ENCODE peak calls at places on chromosomes 12 and 14, in ten cellular contexts. M is transverse colon, F is ovary, E is HepG2, X is sigmoid colon, K is SK-N-SH, Q is stomach, J is suprapubic skin, Y is GM12878, T is tibial nerve. A is an unnamed sample. For H3K36me3, the result is how much of the 10 kb centered on the place peaks cover.

GRCh38 chr14:68291820-68292219 is 472.2 kb downstream of the RAD51B start:
- DNase-seq in F (no peak), M (no peak), T (no peak), K (no peak), E (peak), X (no peak), J (no peak), Y (no peak), Q (no peak), A (no peak)

GRCh38 chr12:64181504-64182291 is 40.4 kb downstream of the KICS2 start:
- DNase-seq in K (peak), M (peak), Q (peak), Y (no peak), J (no peak), X (peak), E (peak), F (peak), T (peak), A (peak)

GRCh38 chr12:120224304-120225199 is 23.6 kb upstream of the RPLP0 start:
- DNase-seq in T (no peak), E (no peak), J (peak), K (peak), M (peak), X (peak), F (no peak), Q (peak), Y (no peak), A (peak)

GRCh38 chr12:131001493-131001892 is 47.8 kb downstream of the ADGRD1 start:
- DNase-seq in K (no peak), Q (no peak), X (no peak), F (no peak), T (no peak), Y (no peak), E (no peak), J (no peak), M (no peak), A (peak)

GRCh38 chr12:119328111-119328510 is 6.4 kb upstream of the CCDC60 start:
- DNase-seq in T (no peak), Q (no peak), Y (no peak), F (no peak), M (peak), K (peak), J (no peak), X (peak), E (peak), A (no peak)

GRCh38 chr12:112015938-112016337 is 2.7 kb downstream of the ERP29 start:
- DNase-seq in F (no peak), T (no peak), J (no peak), Q (no peak), E (no peak), X (no peak), K (no peak), M (no peak), Y (no peak), A (no peak)

GRCh38 chr12:67716817-67717216 is 68.3 kb downstream of the DYRK2 start:
- DNase-seq in F (no peak), J (no peak), M (no peak), K (no peak), Y (no peak), E (peak), X (no peak), T (no peak), Q (no peak), A (no peak)

GRCh38 chr12:93243689-93244513 is 133.8 kb upstream of the NUDT4 start:
- DNase-seq in K (peak), E (peak), F (no peak), X (peak), M (peak), J (no peak), Y (peak), T (no peak), Q (no peak), A (peak)

GRCh38 chr12:81976661-81977060 is 217.5 kb upstream of the PPFIA2 start:
- DNase-seq in X (no peak), Q (no peak), T (no peak), Y (no peak), K (no peak), E (no peak), J (no peak), M (no peak), F (no peak), A (no peak)

GRCh38 chr14:88986146-88986841 is 161.8 kb downstream of the TTC8 start:
- DNase-seq in M (no peak), K (peak), Q (no peak), J (no peak), E (no peak), F (peak), T (no peak), X (no peak), Y (no peak), A (no peak)

GRCh38 chr14:98959410-98959809 is 312.6 kb downstream of the BCL11B start:
- DNase-seq in E (no peak), K (no peak), X (peak), Q (no peak), J (no peak), M (no peak), T (no peak), F (no peak), Y (no peak), A (no peak)

GRCh38 chr12:38905480-38906351 is at the start of gene CPNE8:
- DNase-seq in M (peak), E (no peak), X (peak), F (peak), Y (peak), T (peak), Q (peak), J (peak), K (peak), A (peak)

GRCh38 chr12:50597200-50598195 is 92.7 kb downstream of the DIP2B start:
- DNase-seq in J (no peak), M (no peak), Y (peak), K (no peak), Q (peak), X (no peak), F (no peak), T (no peak), E (no peak), A (no peak)

GRCh38 chr12:5480218-5480952 is 48.5 kb downstream of the NTF3 start:
- DNase-seq in F (no peak), X (no peak), M (no peak), Y (no peak), J (no peak), T (no peak), K (no peak), Q (no peak), E (no peak), A (peak)

GRCh38 chr12:132572106-132572505 is 38.3 kb downstream of the LRCOL1 start:
- DNase-seq in Q (peak), F (no peak), E (no peak), Y (no peak), X (no peak), J (no peak), K (no peak), T (no peak), M (no peak), A (peak)
- H3K36me3 ChIP-seq in Q (half or more), F (under half), E (under half), Y (under half), X (half or more), J (half or more), K (half or more), T (under half), M (under half), A (under half)

GRCh38 chr14:100736269-100737180 is 9.8 kb downstream of the DLK1 start:
- DNase-seq in T (no peak), F (no peak), Y (no peak), Q (no peak), X (peak), K (peak), M (no peak), J (peak), E (no peak), A (peak)

GRCh38 chr14:100733152-100733850 is 6.6 kb downstream of the DLK1 start:
- DNase-seq in J (no peak), T (no peak), Q (no peak), M (no peak), E (no peak), Y (no peak), F (no peak), K (peak), X (peak), A (no peak)

GRCh38 chr14:100734031-100734990 is 7.6 kb downstream of the DLK1 start:
- DNase-seq in X (peak), M (no peak), Q (no peak), T (no peak), E (no peak), F (no peak), Y (no peak), K (peak), J (no peak), A (no peak)

GRCh38 chr14:100737526-100737925 is 10.8 kb downstream of the DLK1 start:
- DNase-seq in F (no peak), T (peak), K (peak), M (no peak), Y (no peak), J (peak), E (no peak), X (peak), Q (no peak), A (peak)

DNA sequence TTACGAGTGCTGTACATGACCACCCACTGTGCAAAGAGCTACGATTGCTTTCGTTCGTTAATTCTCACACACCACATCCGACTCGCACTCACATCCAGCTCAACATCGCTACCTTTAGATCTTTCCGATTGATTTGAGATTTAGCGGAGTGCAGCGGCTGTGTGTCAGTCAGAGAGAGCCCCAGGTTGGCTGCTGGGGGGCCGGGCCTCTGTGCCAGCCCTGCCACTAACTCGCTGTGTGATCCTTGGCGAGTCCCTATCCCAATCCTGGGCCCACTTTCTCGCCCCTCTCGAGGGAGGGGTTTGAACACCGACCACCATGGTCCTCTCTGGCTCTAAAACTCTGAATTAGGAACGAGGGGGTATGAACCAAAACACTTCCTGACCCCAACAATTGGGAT is 8.6 kb downstream of the DLK1 start:
- DNase-seq in F (no peak), Y (no peak), K (peak), M (no peak), E (no peak), Q (no peak), J (peak), X (peak), T (no peak), A (no peak)
- TF ChIP-seq EP300 in F (no peak), Y (no peak), K (no peak), M (no peak), E (no peak), Q (no peak), J (no peak), X (no peak), T (no peak), A (no peak)

GRCh38 chr14:95125951-95126350 is 31.4 kb downstream of the DICER1 start:
- DNase-seq in E (no peak), Y (no peak), F (no peak), X (no peak), T (no peak), Q (no peak), K (no peak), M (no peak), J (no peak), A (no peak)

GRCh38 chr14:95125156-95125555 is 32.2 kb downstream of the DICER1 start:
- DNase-seq in J (no peak), K (no peak), M (no peak), X (no peak), F (no peak), Y (no peak), E (no peak), T (no peak), Q (no peak), A (no peak)

GRCh38 chr14:95127531-95127911 is 29.8 kb downstream of the DICER1 start:
- DNase-seq in K (no peak), E (no peak), T (no peak), M (no peak), Q (no peak), Y (no peak), F (no peak), X (no peak), J (no peak), A (no peak)

GRCh38 chr14:95128140-95128539 is 29.2 kb downstream of the DICER1 start:
- DNase-seq in X (no peak), E (no peak), K (no peak), T (no peak), Q (no peak), M (no peak), J (no peak), F (no peak), Y (no peak), A (peak)

DNA sequence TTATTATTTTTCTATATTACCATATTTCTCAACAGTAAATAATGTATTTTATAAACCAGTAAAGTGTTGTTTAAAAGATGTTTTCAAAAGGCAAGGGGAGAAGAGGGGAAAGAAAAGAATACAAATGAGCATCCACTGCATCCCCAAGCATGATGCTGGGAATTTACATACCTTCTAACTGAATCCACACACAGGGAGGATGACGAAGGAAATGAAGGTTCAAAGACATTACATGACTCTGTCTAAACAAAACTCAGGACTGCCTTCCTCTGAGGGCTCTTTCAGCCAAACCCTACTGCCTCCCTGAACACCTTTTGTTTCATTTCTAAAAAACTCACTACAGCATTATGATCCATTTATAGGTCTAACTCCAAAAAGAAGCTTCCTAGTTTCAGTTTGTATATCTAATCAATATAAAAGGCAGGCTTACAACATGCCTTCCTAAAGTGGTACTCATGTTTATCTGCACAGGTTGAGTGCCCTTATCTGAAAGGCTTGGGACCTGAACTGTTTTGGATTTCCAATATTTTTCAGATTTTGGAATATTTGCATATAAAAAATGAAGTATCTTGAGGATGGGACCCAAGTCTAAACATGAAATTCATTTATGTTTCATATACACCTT is 30.3 kb downstream of the DICER1 start:
- DNase-seq in T (no peak), K (no peak), Q (no peak), F (no peak), E (no peak), J (no peak), X (no peak), M (no peak), Y (no peak), A (no peak)
- H3K36me3 ChIP-seq in T (under half), K (half or more), Q (half or more), F (under half), E (under half), J (under half), X (half or more), M (under half), Y (under half), A (under half)

GRCh38 chr12:66269142-66269541 is 33.2 kb upstream of the HELB start:
- DNase-seq in K (no peak), M (no peak), F (no peak), T (no peak), X (no peak), J (no peak), Y (no peak), Q (no peak), E (no peak), A (no peak)

GRCh38 chr12:66270613-66271012 is 31.7 kb upstream of the HELB start:
- DNase-seq in E (no peak), Y (no peak), F (no peak), J (no peak), T (no peak), X (no peak), M (no peak), K (no peak), Q (no peak), A (no peak)

GRCh38 chr12:66272650-66273049 is 29.6 kb upstream of the HELB start:
- DNase-seq in T (no peak), X (no peak), K (no peak), E (no peak), Y (no peak), Q (no peak), F (no peak), M (no peak), J (no peak), A (no peak)

GRCh38 chr12:66268562-66268961 is 33.7 kb upstream of the HELB start:
- DNase-seq in F (no peak), K (no peak), J (no peak), E (no peak), Y (peak), T (no peak), Q (no peak), M (no peak), X (no peak), A (no peak)

DNA sequence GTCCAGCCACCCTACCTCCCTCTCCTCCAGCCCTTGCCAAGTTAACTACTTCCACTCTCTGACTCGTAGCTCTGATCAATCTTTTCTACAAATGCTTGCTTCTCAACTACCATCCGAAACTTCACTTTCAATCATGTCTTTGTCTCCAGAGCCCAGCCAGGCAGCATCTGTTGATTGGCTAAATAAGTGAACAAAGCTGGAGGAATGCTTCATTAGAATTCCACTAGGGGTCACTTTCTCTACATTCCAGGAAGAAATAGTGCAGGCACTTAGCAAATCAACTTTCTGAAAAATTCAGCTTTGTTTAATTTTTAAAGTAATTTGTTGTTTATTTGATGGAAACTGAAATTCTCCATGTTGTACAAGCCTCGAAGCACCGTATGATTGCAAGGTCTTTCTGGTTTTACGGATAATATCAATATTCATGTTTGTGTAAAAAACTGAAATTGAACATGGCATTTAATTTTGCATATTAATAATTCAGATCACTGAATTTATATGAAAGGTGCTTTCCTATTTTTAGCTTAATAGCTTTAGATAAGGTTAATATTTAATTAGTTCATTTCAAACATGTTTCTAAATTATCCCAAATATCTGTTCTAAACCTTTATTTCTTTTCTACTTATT is 32.4 kb upstream of the HELB start:
- DNase-seq in J (no peak), K (peak), M (no peak), X (no peak), Q (no peak), Y (peak), E (peak), F (no peak), T (no peak), A (no peak)
- TF ChIP-seq EP300 in J (no peak), K (no peak), M (no peak), X (no peak), Q (no peak), Y (no peak), E (no peak), F (no peak), T (no peak), A (no peak)

DNA sequence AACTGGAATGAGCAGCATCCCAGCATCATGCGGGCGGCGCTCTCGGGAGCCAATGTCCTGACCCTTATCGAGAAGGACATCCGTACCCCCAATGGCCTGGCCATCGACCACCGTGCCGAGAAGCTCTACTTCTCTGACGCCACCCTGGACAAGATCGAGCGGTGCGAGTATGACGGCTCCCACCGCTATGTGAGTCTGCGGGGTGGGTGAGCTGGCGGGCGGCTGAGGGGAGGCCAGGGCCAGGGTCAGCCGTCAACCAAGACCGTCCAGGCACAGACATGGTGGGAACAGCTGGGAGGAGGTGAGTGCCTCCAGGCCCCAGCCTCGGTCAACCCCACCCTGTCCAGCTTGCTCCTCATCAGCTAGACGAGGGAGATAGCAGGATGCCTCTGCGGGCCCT is 25.8 kb upstream of the NXPH4 start:
- DNase-seq in Q (no peak), X (no peak), K (no peak), J (no peak), Y (no peak), M (no peak), F (no peak), E (no peak), T (no peak), A (peak)
- H3K36me3 ChIP-seq in Q (half or more), X (half or more), K (half or more), J (half or more), Y (under half), M (under half), F (under half), E (half or more), T (under half), A (under half)